ENCODE peak calls at places on chromosomes 2 and 18, in five cellular contexts. A is GM23248, K is NT2/D1, B is stomach, X is endodermal cell. W is an unnamed sample. For H3K4me1, the result is how much of the 10 kb centered on the place peaks cover.

GRCh38 chr18:36717422-36718110 is 111.2 kb downstream of the TPGS2 start:
- DNase-seq in A (no peak), K (no peak), B (no peak), X (peak), W (no peak)

GRCh38 chr2:159139216-159139933 is 147.1 kb downstream of the WDSUB1 start:
- DNase-seq in A (peak), K (no peak), B (no peak), X (no peak), W (no peak)

GRCh38 chr18:6781179-6781714 is 51.7 kb downstream of the ARHGAP28 start:
- DNase-seq in A (no peak), K (no peak), B (no peak), X (peak), W (peak)

GRCh38 chr2:145158051-145158586 is 638.2 kb upstream of the ZEB2 start:
- DNase-seq in A (peak), K (no peak), B (peak), X (no peak), W (no peak)

GRCh38 chr2:10722252-10722825 is 909 bp downstream of the ATP6V1C2 start:
- DNase-seq in A (no peak), K (no peak), B (no peak), X (peak), W (no peak)

GRCh38 chr2:109699646-109700045 is 85.5 kb downstream of the SOWAHC start:
- DNase-seq in A (no peak), K (no peak), B (peak), X (peak), W (no peak)

GRCh38 chr2:227774011-227774624 is 28.4 kb downstream of the SCYGR8 start:
- DNase-seq in A (peak), K (no peak), B (no peak), X (peak), W (no peak)

GRCh38 chr2:46229134-46230063 is 67.8 kb upstream of the EPAS1 start:
- DNase-seq in A (no peak), K (peak), B (no peak), X (peak), W (no peak)

GRCh38 chr2:74414913-74415761 is 6.3 kb downstream of the C2orf81 start:
- DNase-seq in A (peak), K (no peak), B (peak), X (peak), W (no peak)

GRCh38 chr2:31270136-31270535 is 36.2 kb downstream of the EHD3 start:
- DNase-seq in A (peak), K (no peak), B (no peak), X (no peak), W (no peak)

GRCh38 chr2:102129956-102130650 is 12.4 kb upstream of the IL1R1 start:
- DNase-seq in A (no peak), K (no peak), B (no peak), X (no peak), W (no peak)

GRCh38 chr2:133674433-133675331 is 106.4 kb upstream of the NCKAP5 start:
- DNase-seq in A (peak), K (peak), B (peak), X (peak), W (peak)

GRCh38 chr2:3486047-3487027 is 33.0 kb downstream of the ADI1 start:
- DNase-seq in A (no peak), K (no peak), B (no peak), X (no peak), W (no peak)

GRCh38 chr2:24010477-24011277 is 792 bp downstream of the MFSD2B start:
- DNase-seq in A (no peak), K (no peak), B (no peak), X (peak), W (no peak)

GRCh38 chr2:119672161-119672862 is 6.7 kb upstream of the TMEM177 start:
- DNase-seq in A (no peak), K (no peak), B (no peak), X (peak), W (no peak)

GRCh38 chr2:133972786-133973185 is 281.1 kb upstream of the MGAT5 start:
- DNase-seq in A (peak), K (no peak), B (no peak), X (peak), W (no peak)

GRCh38 chr2:189486237-189486770 is 45.0 kb downstream of the WDR75 start:
- DNase-seq in A (no peak), K (no peak), B (no peak), X (no peak), W (no peak)

GRCh38 chr2:17538844-17539554 is 1.5 kb upstream of the VSNL1 start:
- DNase-seq in A (peak), K (no peak), B (peak), X (peak), W (peak)

GRCh38 chr2:64291181-64291580 is 147.0 kb upstream of the PELI1 start:
- DNase-seq in A (peak), K (no peak), B (peak), X (no peak), W (no peak)

GRCh38 chr18:13940326-13940725 is 25.0 kb upstream of the MC2R start:
- DNase-seq in A (no peak), K (no peak), B (no peak), X (no peak), W (no peak)

GRCh38 chr2:84904717-84905174 is 710 bp upstream of the TMSB10 start:
- DNase-seq in A (peak), K (no peak), B (peak), X (peak), W (no peak)

GRCh38 chr2:11678306-11678960 is 8.4 kb upstream of the NTSR2 start:
- DNase-seq in A (no peak), K (no peak), B (peak), X (peak), W (no peak)

DNA sequence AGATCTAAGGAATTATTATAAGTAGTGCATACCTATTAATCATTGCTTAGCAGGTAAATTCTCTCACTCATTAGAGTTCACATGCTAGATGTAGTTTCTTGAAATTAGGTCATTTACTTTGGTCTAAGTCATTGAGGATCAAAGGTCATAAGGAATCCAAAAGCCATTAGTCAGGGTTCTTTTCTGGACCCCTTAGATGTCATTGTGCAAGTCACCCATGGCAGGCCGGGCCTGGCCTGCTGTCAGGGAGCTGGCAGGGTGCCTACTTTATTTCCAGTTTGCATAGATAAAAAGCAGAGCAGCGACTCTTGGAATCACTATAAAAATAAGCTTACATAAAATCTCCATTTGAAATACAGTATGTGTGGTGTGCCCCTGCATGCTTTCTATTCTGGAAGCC is 91.2 kb downstream of the MEIS1 start:
- DNase-seq in A (no peak), K (no peak), B (no peak), X (no peak), W (peak)
- H3K4me1 ChIP-seq in A (under half), K (under half), B (under half), X (under half), W (under half)

GRCh38 chr2:172861163-172861562 is 125.5 kb downstream of the RAPGEF4 start:
- DNase-seq in A (no peak), K (no peak), B (no peak), X (no peak), W (no peak)
- H3K4me3 ChIP-seq in A (no peak), K (no peak), B (no peak), X (no peak), W (peak)

GRCh38 chr2:43223412-43224040 is 2.9 kb downstream of the ZFP36L2 start:
- DNase-seq in A (peak), K (no peak), B (no peak), X (no peak), W (no peak)

GRCh38 chr2:43225788-43226557 is 433 bp downstream of the ZFP36L2 start:
- DNase-seq in A (peak), K (no peak), B (no peak), X (no peak), W (peak)

GRCh38 chr2:43224131-43224570 is 2.3 kb downstream of the ZFP36L2 start:
- DNase-seq in A (peak), K (peak), B (peak), X (peak), W (peak)

GRCh38 chr2:43225093-43225787 is 1.2 kb downstream of the ZFP36L2 start:
- DNase-seq in A (peak), K (no peak), B (peak), X (peak), W (peak)

GRCh38 chr2:43224571-43225092 is 1.8 kb downstream of the ZFP36L2 start:
- DNase-seq in A (peak), K (no peak), B (no peak), X (peak), W (peak)
- H3K4me1 ChIP-seq in A (under half), K (under half), B (under half), X (under half), W (under half)

GRCh38 chr2:179429060-179429471 is 164.4 kb upstream of the SESTD1 start:
- DNase-seq in A (no peak), K (no peak), B (no peak), X (peak), W (no peak)
- H3K4me3 ChIP-seq in A (no peak), K (no peak), B (peak), X (peak), W (no peak)

DNA sequence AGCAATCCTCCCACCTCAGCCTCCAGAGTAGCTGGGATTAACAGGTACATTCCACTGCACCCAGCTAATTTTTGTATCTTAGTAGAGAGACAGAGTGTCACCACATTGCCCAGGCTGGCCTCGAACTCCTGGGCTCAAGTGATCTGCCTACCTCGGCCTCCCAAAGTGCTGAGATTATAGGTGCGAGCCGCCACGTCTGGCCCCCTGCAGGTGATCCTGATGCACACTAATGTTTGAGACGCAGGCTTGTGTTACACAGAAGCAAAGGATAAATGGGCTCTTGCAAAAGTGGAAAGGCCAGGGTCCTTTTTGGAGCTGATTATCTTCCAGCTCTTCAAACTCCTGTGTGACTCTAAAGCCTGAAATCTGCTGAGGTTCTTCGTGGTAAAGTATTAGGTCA is 84.2 kb downstream of the TGFA start:
- DNase-seq in A (no peak), K (no peak), B (no peak), X (peak), W (no peak)
- H3K4me1 ChIP-seq in A (under half), K (under half), B (under half), X (under half), W (under half)

DNA sequence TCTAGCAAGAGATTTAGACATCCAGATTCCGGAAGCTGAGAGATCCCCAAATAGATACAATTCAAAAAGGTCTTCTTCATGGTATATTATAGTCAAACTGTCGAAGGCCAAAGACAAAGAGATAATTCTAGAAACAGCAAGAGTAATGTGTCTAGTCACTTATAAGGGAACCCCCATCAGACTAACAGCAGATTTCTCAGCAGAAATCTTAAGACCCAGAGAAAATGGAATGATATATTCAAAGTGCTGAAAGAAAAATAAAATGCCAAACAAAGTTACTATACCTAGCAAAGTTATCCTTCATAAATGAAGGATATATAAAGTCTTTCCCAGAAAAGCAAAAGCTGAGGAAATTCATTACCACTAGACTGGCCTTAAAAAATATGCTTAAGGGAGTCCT is 36.1 kb upstream of the PAX3 start:
- DNase-seq in A (no peak), K (no peak), B (no peak), X (no peak), W (no peak)
- H3K4me3 ChIP-seq in A (no peak), K (no peak), B (no peak), X (no peak), W (no peak)